ENCODE peak calls at places on chromosome 19, in four cellular contexts. B is midbrain; D is CD8-positive, alpha-beta T cell; G is effector CD4-positive, alpha-beta T cell. N is an unnamed sample.
A peak's percentile ranks its signal among the peaks of the same experiment; 100 is the strongest.

GRCh38 chr19:55778331-55778730 is 9.4 kb downstream of the RFPL4AL1 start:
- DNase-seq in B (no peak), D (no peak), G (no peak), N (no peak)

GRCh38 chr19:19486343-19487076 is 28.8 kb downstream of the TSSK6 start:
- DNase-seq in B (no peak), D (no peak), G (no peak), N (no peak)

GRCh38 chr19:50890422-50891252 is 17.4 kb downstream of the KLK2 start:
- DNase-seq in B (no peak), D (no peak), G (no peak), N (no peak)

GRCh38 chr19:33329060-33329459 is 26.7 kb upstream of the CEBPA start:
- DNase-seq in B (no peak), D (no peak), G (no peak), N (no peak)

GRCh38 chr19:46772170-46773017 is 16.0 kb downstream of the SLC1A5 start:
- DNase-seq in B (no peak), D (no peak), G (no peak), N (no peak)

GRCh38 chr19:46828484-46828883 is 22.2 kb downstream of the AP2S1 start:
- DNase-seq in B (no peak), D (no peak), G (no peak), N (no peak)

GRCh38 chr19:11361771-11362731 is 6.8 kb downstream of the PLPPR2 start:
- DNase-seq in B (no peak), D (no peak), G (no peak), N (no peak)

GRCh38 chr19:10420444-10421239 is at the start of gene PDE4A:
- DNase-seq in B (no peak), D (no peak), G (peak; percentile 34), N (no peak)

GRCh38 chr19:3536429-3537100 is 2.4 kb upstream of the TEKTIP1 start:
- DNase-seq in B (peak; percentile 61), D (no peak), G (no peak), N (no peak)

GRCh38 chr19:33100894-33101644 is 20.1 kb downstream of the GPATCH1 start:
- DNase-seq in B (no peak), D (no peak), G (no peak), N (no peak)

GRCh38 chr19:18657590-18658365 is 20.9 kb downstream of the KLHL26 start:
- DNase-seq in B (no peak), D (no peak), G (no peak), N (no peak)

GRCh38 chr19:7349231-7349591 is 474 bp downstream of the ARHGEF18 start:
- DNase-seq in B (no peak), D (no peak), G (no peak), N (no peak)

GRCh38 chr19:8611890-8612806 is 1.6 kb upstream of the ADAMTS10 start:
- DNase-seq in B (no peak), D (no peak), G (no peak), N (no peak)

GRCh38 chr19:4803736-4804695 is 12.5 kb downstream of the FEM1A start:
- DNase-seq in B (peak; percentile 18), D (no peak), G (peak; percentile 57), N (peak; percentile 84)

GRCh38 chr19:45071969-45072790 is 4.1 kb downstream of the ZNF296 start:
- DNase-seq in B (no peak), D (no peak), G (no peak), N (no peak)

GRCh38 chr19:54062643-54063042 is 1.1 kb downstream of the VSTM1 start:
- DNase-seq in B (no peak), D (no peak), G (no peak), N (no peak)

GRCh38 chr19:50821248-50821612 is 2.4 kb downstream of the KLK1 start:
- DNase-seq in B (no peak), D (no peak), G (no peak), N (no peak)

GRCh38 chr19:39582891-39583625 is 19.3 kb upstream of the LGALS13 start:
- DNase-seq in B (no peak), D (no peak), G (no peak), N (no peak)

GRCh38 chr19:2176336-2176994 is 12.7 kb downstream of the DOT1L start:
- DNase-seq in B (no peak), D (no peak), G (no peak), N (no peak)

GRCh38 chr19:58568731-58569130 is 4.4 kb downstream of the MZF1 start:
- DNase-seq in B (no peak), D (no peak), G (no peak), N (no peak)

GRCh38 chr19:18845961-18846360 is 14.2 kb downstream of the UPF1 start:
- DNase-seq in B (no peak), D (no peak), G (no peak), N (no peak)